ENCODE peak calls at places on chromosomes 11 and 22, in six cellular contexts. V, O, P, G, C and F are unnamed samples.

GRCh38 chr11:9787981-9788521 is 124.2 kb downstream of the SWAP70 start:
- DNase-seq in V (peak), G (peak), O (peak), P (no peak), C (no peak), F (peak)

GRCh38 chr22:41976070-41976901 is 7.0 kb downstream of the SEPTIN3 start:
- DNase-seq in C (peak), P (peak), V (no peak), G (no peak), O (peak), F (no peak)

GRCh38 chr22:39635719-39636118 is 65.2 kb downstream of the CACNA1I start:
- DNase-seq in C (no peak), V (no peak), G (no peak), O (no peak), P (no peak), F (no peak)

GRCh38 chr22:39955675-39956074 is 4.5 kb upstream of the TMA7B start:
- DNase-seq in V (no peak), G (no peak), O (no peak), P (no peak), C (no peak), F (no peak)

GRCh38 chr11:62400760-62401159 is 18.1 kb upstream of the SCGB1A1 start:
- DNase-seq in C (no peak), P (no peak), O (peak), V (no peak), G (peak), F (peak)

GRCh38 chr11:72773291-72773690 is 20.6 kb downstream of the STARD10 start:
- DNase-seq in C (no peak), V (peak), P (no peak), O (peak), G (peak), F (peak)

GRCh38 chr22:50192056-50192824 is 6.5 kb downstream of the TRABD start:
- DNase-seq in O (no peak), P (no peak), C (no peak), V (peak), G (no peak), F (no peak)

GRCh38 chr11:71379722-71380121 is 68.5 kb downstream of the DHCR7 start:
- DNase-seq in V (no peak), C (no peak), P (no peak), O (no peak), G (no peak), F (no peak)